ENCODE peak calls at places on chromosomes 11 and 22, in ten cellular contexts. F, Q, M, K, A, B, Y, Z, E and X are unnamed samples.

GRCh38 chr22:50683994-50684371 is 11.4 kb downstream of the SHANK3 start:
- DNase-seq in Z (no peak), F (no peak), Y (no peak), M (no peak), E (no peak), A (no peak), K (no peak), Q (no peak), B (no peak), X (no peak)

GRCh38 chr11:64256300-64256699 is 5.0 kb downstream of the PLCB3 start:
- DNase-seq in E (no peak), B (no peak), Z (no peak), M (no peak), F (no peak), Q (no peak), Y (no peak), A (no peak), K (peak; percentile 75), X (no peak)

GRCh38 chr11:76669901-76670474 is 559 bp downstream of the LRRC32 start:
- DNase-seq in Q (no peak), K (no peak), F (no peak), M (no peak), Y (peak; percentile 88), A (peak; percentile 40), Z (peak; percentile 64), E (no peak), B (no peak), X (no peak)

GRCh38 chr22:40681451-40681850 is 2.2 kb downstream of the MCHR1 start:
- DNase-seq in Z (no peak), A (no peak), M (no peak), E (no peak), Q (no peak), B (no peak), F (no peak), K (no peak), Y (no peak), X (no peak)

GRCh38 chr22:26592368-26593015 is 2.6 kb upstream of the TPST2 start:
- DNase-seq in Q (no peak), M (no peak), Z (no peak), Y (no peak), B (no peak), K (no peak), F (no peak), E (no peak), A (peak; percentile 5), X (no peak)

GRCh38 chr22:46652081-46652929 is 32.1 kb downstream of the GRAMD4 start:
- DNase-seq in M (peak; percentile 88), E (no peak), Q (no peak), Z (no peak), A (no peak), F (no peak), B (no peak), Y (peak; percentile 28), K (peak; percentile 72), X (no peak)

GRCh38 chr22:40703731-40704130 is 24.4 kb downstream of the MCHR1 start:
- DNase-seq in K (no peak), A (no peak), Y (no peak), F (no peak), Z (no peak), E (no peak), Q (no peak), M (no peak), B (no peak), X (no peak)

GRCh38 chr22:23381661-23382427 is 198.2 kb downstream of the IGLL1 start:
- DNase-seq in K (peak; percentile 60), A (no peak), E (no peak), Z (no peak), Q (no peak), B (no peak), Y (no peak), F (no peak), M (no peak), X (no peak)

GRCh38 chr11:10309163-10310093 is 4.6 kb downstream of the ADM start:
- DNase-seq in K (no peak), E (peak; percentile 88), F (no peak), A (peak; percentile 88), Z (peak; percentile 46), M (peak; percentile 82), Q (peak; percentile 83), B (peak; percentile 88), Y (peak; percentile 92), X (peak; percentile 92)

GRCh38 chr22:23155143-23155542 is 9.9 kb downstream of the RAB36 start:
- DNase-seq in K (no peak), Z (no peak), Q (no peak), Y (no peak), M (no peak), A (no peak), B (no peak), E (no peak), F (no peak), X (no peak)

GRCh38 chr11:33358150-33358831 is 101.1 kb downstream of the HIPK3 start:
- DNase-seq in B (no peak), Z (no peak), E (no peak), Y (no peak), F (no peak), Q (no peak), K (no peak), M (no peak), A (no peak), X (no peak)
- TF ChIP-seq POLR2A in B (no peak), Z (no peak), E (no peak), Y (no peak), F (no peak), Q (no peak), K (no peak), M (no peak), A (no peak), X (no peak)

DNA sequence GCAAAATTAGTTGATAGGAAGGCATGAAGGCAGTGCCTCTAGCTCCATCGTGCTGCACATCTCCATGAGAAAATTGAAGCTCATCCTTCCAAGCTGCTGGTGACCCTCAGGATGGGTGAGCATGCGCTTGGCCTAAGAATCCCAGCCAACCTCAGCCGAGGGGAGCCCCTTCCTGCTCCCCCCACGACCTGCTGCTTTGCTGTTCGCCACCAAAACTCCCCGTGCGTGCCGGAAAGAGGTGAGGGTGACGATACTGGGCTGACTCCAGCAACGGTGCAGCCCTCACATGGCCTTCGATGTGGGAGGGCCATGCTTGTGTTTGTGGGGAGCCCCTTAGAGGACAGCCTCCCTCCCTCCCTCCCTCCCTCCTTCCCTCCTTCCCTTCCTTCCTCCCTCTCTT is 660.9 kb downstream of the BRD1 start:
- DNase-seq in Y (no peak), Q (no peak), B (no peak), K (peak; percentile 24), M (no peak), A (no peak), E (no peak), F (no peak), Z (no peak), X (no peak)
- H3K9me3 ChIP-seq in Y (peaks cover 56% of the 10 kb centered on the region), Q (no peaks in the 10 kb centered on the region), B (no peaks in the 10 kb centered on the region), K (no peaks in the 10 kb centered on the region), M (no peaks in the 10 kb centered on the region), A (no peaks in the 10 kb centered on the region), E (peaks cover 6% of the 10 kb centered on the region), F (no peaks in the 10 kb centered on the region), Z (no peaks in the 10 kb centered on the region), X (no peaks in the 10 kb centered on the region)

DNA sequence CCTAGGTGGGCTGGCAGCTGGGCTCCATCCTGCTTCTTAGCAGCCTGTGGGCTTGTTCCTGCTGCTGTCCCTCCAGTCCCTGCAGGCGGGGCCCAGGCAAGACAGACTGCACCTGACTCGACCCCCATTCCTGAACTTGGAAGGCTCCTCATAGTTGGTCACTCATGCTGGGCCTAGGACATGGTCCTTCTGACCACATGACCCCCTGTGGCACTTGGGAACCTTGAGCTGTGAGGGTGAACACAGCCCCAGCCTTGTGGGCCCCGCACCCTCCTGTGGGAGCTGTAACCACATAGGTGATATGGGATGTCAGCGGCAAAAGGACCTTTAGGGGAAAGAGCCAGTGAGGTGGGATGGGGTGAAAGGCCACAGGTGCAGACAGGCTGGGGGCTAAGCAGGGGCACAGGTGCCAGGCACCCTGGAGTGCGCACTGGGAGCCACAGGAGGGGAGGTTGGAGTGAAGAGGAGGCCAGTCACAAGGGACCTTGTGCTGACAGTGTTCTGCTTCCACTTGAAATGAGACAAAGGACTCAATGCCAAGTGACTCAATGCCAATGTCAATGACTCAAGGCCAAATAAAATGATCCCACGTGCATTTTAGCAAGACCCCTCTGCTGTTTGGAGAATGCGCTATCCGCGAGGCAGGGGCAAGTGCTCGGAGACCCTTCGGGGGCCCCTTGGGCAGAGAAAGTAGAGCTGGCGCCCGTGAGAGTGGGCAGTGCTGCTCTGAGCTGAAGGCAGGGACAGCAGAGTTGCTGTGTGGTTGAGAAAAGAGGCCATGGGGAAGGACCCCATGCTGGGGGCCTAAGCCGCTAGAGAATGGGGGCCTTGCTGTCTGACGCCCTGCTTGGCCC is 90.7 kb downstream of the MORC2 start:
- DNase-seq in B (no peak), M (no peak), F (no peak), A (no peak), Y (no peak), Q (no peak), K (no peak), Z (no peak), E (no peak), X (no peak)
- H3K4me1 ChIP-seq in B (peaks cover 21% of the 10 kb centered on the region), M (peaks cover 15% of the 10 kb centered on the region), F (no peaks in the 10 kb centered on the region), A (peaks cover 6% of the 10 kb centered on the region), Y (no peaks in the 10 kb centered on the region), Q (peaks cover 16% of the 10 kb centered on the region), K (no peaks in the 10 kb centered on the region), Z (no peaks in the 10 kb centered on the region), E (no peaks in the 10 kb centered on the region), X (no peaks in the 10 kb centered on the region)

GRCh38 chr11:71450507-71450906 is 2.3 kb upstream of the DHCR7 start:
- DNase-seq in B (no peak), F (no peak), Q (no peak), Y (no peak), K (no peak), E (no peak), M (no peak), Z (no peak), A (no peak), X (no peak)

GRCh38 chr11:71451596-71452353 is 1.2 kb upstream of the NADSYN1 start:
- DNase-seq in M (no peak), Z (no peak), K (no peak), E (no peak), Y (no peak), A (peak; percentile 52), B (no peak), F (no peak), Q (no peak), X (no peak)

GRCh38 chr11:71453911-71454304 is 905 bp downstream of the NADSYN1 start:
- DNase-seq in Q (no peak), M (no peak), K (no peak), Y (no peak), E (no peak), F (no peak), Z (no peak), A (no peak), B (no peak), X (no peak)

GRCh38 chr11:71453021-71453910 is at the start of gene NADSYN1:
- DNase-seq in M (peak; percentile 93), Q (peak; percentile 80), K (peak; percentile 100), Y (peak; percentile 87), F (peak; percentile 98), B (peak; percentile 98), E (peak; percentile 94), Z (peak; percentile 98), A (peak; percentile 98), X (peak; percentile 98)

DNA sequence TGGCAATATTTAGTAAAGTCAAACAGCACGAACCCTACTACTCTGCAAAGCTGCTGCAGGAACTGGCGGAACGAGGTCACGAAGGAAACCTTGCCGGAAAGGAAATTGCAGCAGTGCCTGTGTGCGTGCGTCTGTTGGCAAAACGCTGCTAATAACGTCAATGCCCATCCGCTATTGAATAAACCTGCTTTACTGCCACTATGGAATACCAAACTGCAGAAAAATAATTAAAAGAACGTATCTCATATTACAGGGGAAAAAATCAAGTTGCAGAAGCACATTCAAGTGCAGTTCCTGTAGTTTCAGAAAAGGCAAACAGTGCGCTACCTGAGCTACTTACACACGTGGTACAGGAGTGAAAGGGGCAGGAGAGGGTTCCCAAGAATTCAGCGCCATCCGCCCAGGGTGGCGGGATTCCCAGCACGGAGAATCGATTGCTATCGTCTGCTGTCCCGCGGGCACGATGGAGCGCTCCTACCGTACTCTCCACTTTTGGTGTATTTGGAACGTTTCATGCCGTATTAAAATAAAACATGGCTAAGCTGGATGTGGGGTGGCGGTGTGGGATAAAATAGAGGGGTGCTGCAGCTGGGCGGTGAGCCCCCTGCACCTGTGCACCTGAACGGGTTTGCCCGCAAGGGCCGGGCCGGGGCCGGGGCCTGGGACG is 516 bp upstream of the NADSYN1 start:
- DNase-seq in A (peak; percentile 75), E (peak; percentile 41), M (no peak), B (peak; percentile 81), Y (peak; percentile 35), Q (no peak), K (no peak), F (peak; percentile 79), Z (peak; percentile 42), X (no peak)
- TF ChIP-seq POLR2A in A (peak; percentile 35), E (no peak), M (no peak), B (peak; percentile 41), Y (no peak), Q (no peak), K (no peak), F (no peak), Z (no peak), X (no peak)